ENCODE peak calls at places on chromosomes 1 and 21, in nine cellular contexts. One of them, this sample, is unnamed. For H3K9me3, the result is how much of the 10 kb centered on the place peaks cover.

GRCh38 chr1:92833840-92834239 is 2.0 kb downstream of the RPL5 start:
- DNase-seq in PC-3: no peak
- DNase-seq in gastrocnemius medialis: no peak
- DNase-seq in psoas muscle: no peak
- DNase-seq in adrenal gland: no peak
- DNase-seq in SJSA1: no peak
- DNase-seq in IMR-90: no peak
- DNase-seq in tibial artery: no peak
- DNase-seq in left ventricle myocardium inferior: no peak
- DNase-seq in this sample: no peak

GRCh38 chr1:51157411-51157810 is 55.4 kb downstream of the C1orf185 start:
- DNase-seq in PC-3: no peak
- DNase-seq in gastrocnemius medialis: no peak
- DNase-seq in psoas muscle: no peak
- DNase-seq in adrenal gland: no peak
- DNase-seq in SJSA1: no peak
- DNase-seq in IMR-90: no peak
- DNase-seq in tibial artery: no peak
- DNase-seq in left ventricle myocardium inferior: no peak
- DNase-seq in this sample: no peak

GRCh38 chr1:156480411-156481192 is 20.0 kb downstream of the MEF2D start:
- DNase-seq in PC-3: no peak
- DNase-seq in gastrocnemius medialis: no peak
- DNase-seq in psoas muscle: peak
- DNase-seq in adrenal gland: peak
- DNase-seq in SJSA1: no peak
- DNase-seq in IMR-90: peak
- DNase-seq in tibial artery: no peak
- DNase-seq in left ventricle myocardium inferior: peak
- DNase-seq in this sample: peak

GRCh38 chr1:27435566-27436203 is 43.3 kb downstream of the GPR3 start:
- DNase-seq in PC-3: no peak
- DNase-seq in gastrocnemius medialis: no peak
- DNase-seq in psoas muscle: no peak
- DNase-seq in adrenal gland: no peak
- DNase-seq in SJSA1: peak
- DNase-seq in IMR-90: no peak
- DNase-seq in tibial artery: no peak
- DNase-seq in left ventricle myocardium inferior: no peak
- DNase-seq in this sample: no peak

GRCh38 chr1:182617734-182618288 is 13.6 kb upstream of the RGS16 start:
- DNase-seq in PC-3: no peak
- DNase-seq in gastrocnemius medialis: no peak
- DNase-seq in psoas muscle: no peak
- DNase-seq in adrenal gland: no peak
- DNase-seq in SJSA1: peak
- DNase-seq in IMR-90: peak
- DNase-seq in tibial artery: no peak
- DNase-seq in left ventricle myocardium inferior: no peak
- DNase-seq in this sample: no peak

GRCh38 chr21:32347887-32348450 is 44.8 kb downstream of the URB1 start:
- DNase-seq in PC-3: no peak
- DNase-seq in gastrocnemius medialis: no peak
- DNase-seq in psoas muscle: no peak
- DNase-seq in adrenal gland: no peak
- DNase-seq in SJSA1: no peak
- DNase-seq in IMR-90: no peak
- DNase-seq in tibial artery: no peak
- DNase-seq in left ventricle myocardium inferior: no peak
- DNase-seq in this sample: no peak

GRCh38 chr1:172582889-172583288 is 49.9 kb downstream of the SUCO start:
- DNase-seq in PC-3: peak
- DNase-seq in gastrocnemius medialis: no peak
- DNase-seq in psoas muscle: no peak
- DNase-seq in adrenal gland: no peak
- DNase-seq in SJSA1: no peak
- DNase-seq in IMR-90: no peak
- DNase-seq in tibial artery: no peak
- DNase-seq in left ventricle myocardium inferior: no peak
- DNase-seq in this sample: no peak

GRCh38 chr1:181936768-181937581 is 124.5 kb downstream of the ZNF648 start:
- DNase-seq in PC-3: peak
- DNase-seq in gastrocnemius medialis: no peak
- DNase-seq in psoas muscle: no peak
- DNase-seq in adrenal gland: peak
- DNase-seq in SJSA1: peak
- DNase-seq in IMR-90: no peak
- DNase-seq in tibial artery: no peak
- DNase-seq in left ventricle myocardium inferior: no peak
- DNase-seq in this sample: peak

GRCh38 chr21:35384375-35384774 is 335.3 kb upstream of the RUNX1 start:
- DNase-seq in PC-3: no peak
- DNase-seq in gastrocnemius medialis: no peak
- DNase-seq in psoas muscle: no peak
- DNase-seq in adrenal gland: no peak
- DNase-seq in SJSA1: no peak
- DNase-seq in IMR-90: no peak
- DNase-seq in tibial artery: no peak
- DNase-seq in left ventricle myocardium inferior: no peak
- DNase-seq in this sample: no peak

DNA sequence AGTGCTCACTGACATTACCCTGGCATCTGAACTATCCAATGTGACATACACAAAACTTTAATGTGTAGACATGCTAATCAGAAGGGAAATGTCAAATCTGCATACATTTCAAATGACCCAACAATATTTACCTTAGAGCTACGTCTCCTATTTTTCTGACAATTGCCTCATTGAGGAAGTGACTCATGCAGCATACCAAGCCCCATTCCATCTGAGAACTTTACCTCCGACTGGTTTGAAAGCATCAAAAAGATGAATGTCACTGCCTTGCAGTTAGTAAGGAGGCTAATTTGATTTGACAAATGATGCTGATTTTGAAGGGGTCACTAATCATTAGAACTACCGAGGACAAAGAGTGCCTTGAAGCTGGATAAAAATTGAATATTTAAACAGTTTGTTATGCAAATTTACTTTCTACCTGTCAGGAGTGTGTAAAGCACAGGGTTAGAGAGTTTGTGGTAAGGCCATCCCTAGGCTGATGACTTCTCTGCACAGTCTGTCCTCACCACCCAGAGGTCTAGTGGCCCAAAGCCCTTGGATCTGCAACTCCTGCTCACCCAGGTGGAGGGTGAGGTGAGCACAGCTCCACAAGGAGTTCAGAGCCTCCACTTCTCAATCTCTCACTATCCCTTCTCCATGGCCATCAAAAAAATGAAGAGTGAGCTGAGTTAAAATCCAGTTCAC is 500.3 kb upstream of the C1orf87 start:
- DNase-seq in PC-3: peak
- DNase-seq in gastrocnemius medialis: no peak
- DNase-seq in psoas muscle: no peak
- DNase-seq in adrenal gland: no peak
- DNase-seq in SJSA1: peak
- DNase-seq in IMR-90: no peak
- DNase-seq in tibial artery: no peak
- DNase-seq in left ventricle myocardium inferior: no peak
- DNase-seq in this sample: no peak
- H3K4me3 ChIP-seq in PC-3: peak
- H3K4me3 ChIP-seq in gastrocnemius medialis: no peak
- H3K4me3 ChIP-seq in psoas muscle: no peak
- H3K4me3 ChIP-seq in adrenal gland: no peak
- H3K4me3 ChIP-seq in SJSA1: no peak
- H3K4me3 ChIP-seq in IMR-90: no peak
- H3K4me3 ChIP-seq in tibial artery: no peak
- H3K4me3 ChIP-seq in left ventricle myocardium inferior: no peak
- H3K4me3 ChIP-seq in this sample: no peak

GRCh38 chr21:8990326-8991087 is 1530.9 kb upstream of the TPTE start:
- DNase-seq in PC-3: peak
- DNase-seq in gastrocnemius medialis: no peak
- DNase-seq in psoas muscle: no peak
- DNase-seq in adrenal gland: no peak
- DNase-seq in SJSA1: no peak
- DNase-seq in IMR-90: no peak
- DNase-seq in tibial artery: no peak
- DNase-seq in left ventricle myocardium inferior: no peak
- DNase-seq in this sample: no peak

GRCh38 chr21:8991968-8992621 is 1529.3 kb upstream of the TPTE start:
- DNase-seq in PC-3: peak
- DNase-seq in gastrocnemius medialis: no peak
- DNase-seq in psoas muscle: no peak
- DNase-seq in adrenal gland: no peak
- DNase-seq in SJSA1: no peak
- DNase-seq in IMR-90: no peak
- DNase-seq in tibial artery: no peak
- DNase-seq in left ventricle myocardium inferior: no peak
- DNase-seq in this sample: no peak

GRCh38 chr21:8992731-8993174 is 1528.6 kb upstream of the TPTE start:
- DNase-seq in PC-3: peak
- DNase-seq in gastrocnemius medialis: no peak
- DNase-seq in psoas muscle: peak
- DNase-seq in adrenal gland: no peak
- DNase-seq in SJSA1: no peak
- DNase-seq in IMR-90: no peak
- DNase-seq in tibial artery: no peak
- DNase-seq in left ventricle myocardium inferior: no peak
- DNase-seq in this sample: no peak

GRCh38 chr21:8989883-8990325 is 1531.5 kb upstream of the TPTE start:
- DNase-seq in PC-3: peak
- DNase-seq in gastrocnemius medialis: no peak
- DNase-seq in psoas muscle: no peak
- DNase-seq in adrenal gland: no peak
- DNase-seq in SJSA1: no peak
- DNase-seq in IMR-90: no peak
- DNase-seq in tibial artery: no peak
- DNase-seq in left ventricle myocardium inferior: no peak
- DNase-seq in this sample: no peak

GRCh38 chr21:8991088-8991907 is 1530.1 kb upstream of the TPTE start:
- DNase-seq in PC-3: peak
- DNase-seq in gastrocnemius medialis: no peak
- DNase-seq in psoas muscle: no peak
- DNase-seq in adrenal gland: no peak
- DNase-seq in SJSA1: no peak
- DNase-seq in IMR-90: no peak
- DNase-seq in tibial artery: no peak
- DNase-seq in left ventricle myocardium inferior: no peak
- DNase-seq in this sample: no peak
- H3K9me3 ChIP-seq in PC-3: under half
- H3K9me3 ChIP-seq in gastrocnemius medialis: under half
- H3K9me3 ChIP-seq in psoas muscle: under half
- H3K9me3 ChIP-seq in adrenal gland: under half
- H3K9me3 ChIP-seq in SJSA1: under half
- H3K9me3 ChIP-seq in IMR-90: under half
- H3K9me3 ChIP-seq in tibial artery: under half
- H3K9me3 ChIP-seq in left ventricle myocardium inferior: under half
- H3K9me3 ChIP-seq in this sample: under half

GRCh38 chr1:232576537-232576936 is 53.4 kb downstream of the SIPA1L2 start:
- DNase-seq in PC-3: no peak
- DNase-seq in gastrocnemius medialis: no peak
- DNase-seq in psoas muscle: no peak
- DNase-seq in adrenal gland: no peak
- DNase-seq in SJSA1: no peak
- DNase-seq in IMR-90: no peak
- DNase-seq in tibial artery: no peak
- DNase-seq in left ventricle myocardium inferior: no peak
- DNase-seq in this sample: no peak

GRCh38 chr1:232578681-232579195 is 51.2 kb downstream of the SIPA1L2 start:
- DNase-seq in PC-3: peak
- DNase-seq in gastrocnemius medialis: no peak
- DNase-seq in psoas muscle: no peak
- DNase-seq in adrenal gland: no peak
- DNase-seq in SJSA1: peak
- DNase-seq in IMR-90: no peak
- DNase-seq in tibial artery: no peak
- DNase-seq in left ventricle myocardium inferior: no peak
- DNase-seq in this sample: no peak

GRCh38 chr1:232575524-232576040 is 54.4 kb downstream of the SIPA1L2 start:
- DNase-seq in PC-3: peak
- DNase-seq in gastrocnemius medialis: no peak
- DNase-seq in psoas muscle: no peak
- DNase-seq in adrenal gland: no peak
- DNase-seq in SJSA1: no peak
- DNase-seq in IMR-90: peak
- DNase-seq in tibial artery: no peak
- DNase-seq in left ventricle myocardium inferior: no peak
- DNase-seq in this sample: no peak

GRCh38 chr1:232579461-232579860 is 50.5 kb downstream of the SIPA1L2 start:
- DNase-seq in PC-3: no peak
- DNase-seq in gastrocnemius medialis: no peak
- DNase-seq in psoas muscle: no peak
- DNase-seq in adrenal gland: no peak
- DNase-seq in SJSA1: no peak
- DNase-seq in IMR-90: no peak
- DNase-seq in tibial artery: no peak
- DNase-seq in left ventricle myocardium inferior: no peak
- DNase-seq in this sample: no peak

DNA sequence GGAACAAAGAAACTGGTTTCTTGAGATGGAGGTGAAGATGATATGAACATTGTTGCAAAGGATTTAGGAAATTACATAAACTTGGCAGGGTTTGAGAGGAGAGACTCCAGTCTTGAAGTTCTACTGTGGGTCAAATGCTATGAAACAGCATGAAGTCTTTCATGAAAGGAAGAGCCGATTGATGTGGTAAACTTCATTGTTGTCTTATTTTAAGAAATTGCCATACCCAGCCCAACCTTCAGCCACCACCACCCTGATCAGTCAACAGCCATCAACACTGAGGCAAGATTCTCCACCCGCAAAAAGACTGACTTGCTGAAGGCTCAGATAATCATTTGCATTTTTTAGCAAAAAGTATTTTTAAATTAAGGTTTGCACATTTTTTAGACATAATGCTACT is 52.1 kb downstream of the SIPA1L2 start:
- DNase-seq in PC-3: no peak
- DNase-seq in gastrocnemius medialis: no peak
- DNase-seq in psoas muscle: no peak
- DNase-seq in adrenal gland: no peak
- DNase-seq in SJSA1: no peak
- DNase-seq in IMR-90: no peak
- DNase-seq in tibial artery: no peak
- DNase-seq in left ventricle myocardium inferior: no peak
- DNase-seq in this sample: no peak
- H3K4me3 ChIP-seq in PC-3: no peak
- H3K4me3 ChIP-seq in gastrocnemius medialis: no peak
- H3K4me3 ChIP-seq in psoas muscle: no peak
- H3K4me3 ChIP-seq in adrenal gland: no peak
- H3K4me3 ChIP-seq in SJSA1: no peak
- H3K4me3 ChIP-seq in IMR-90: no peak
- H3K4me3 ChIP-seq in tibial artery: no peak
- H3K4me3 ChIP-seq in left ventricle myocardium inferior: no peak
- H3K4me3 ChIP-seq in this sample: no peak

DNA sequence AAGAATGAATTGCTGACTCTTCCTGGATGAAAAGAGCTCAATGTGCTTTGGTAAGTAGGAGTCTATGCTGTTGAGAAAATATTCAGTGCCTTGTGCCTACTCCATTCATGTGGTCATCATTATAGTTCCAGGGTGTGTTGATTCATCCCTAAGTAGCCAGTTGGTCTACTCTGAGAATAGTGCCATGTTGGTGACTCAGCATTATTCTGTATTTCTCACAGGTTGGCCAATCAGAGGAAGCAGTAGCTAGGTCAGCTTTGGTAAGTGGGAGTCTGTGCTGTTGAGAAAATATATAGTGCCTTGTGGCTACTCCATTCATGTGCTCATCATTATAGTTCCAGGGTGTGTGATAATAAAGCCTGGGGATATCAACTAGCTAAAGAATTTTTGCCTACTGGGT is 397.3 kb downstream of the AGBL4 start:
- DNase-seq in PC-3: peak
- DNase-seq in gastrocnemius medialis: no peak
- DNase-seq in psoas muscle: no peak
- DNase-seq in adrenal gland: no peak
- DNase-seq in SJSA1: no peak
- DNase-seq in IMR-90: no peak
- DNase-seq in tibial artery: no peak
- DNase-seq in left ventricle myocardium inferior: no peak
- DNase-seq in this sample: no peak
- H3K9me3 ChIP-seq in PC-3: under half
- H3K9me3 ChIP-seq in gastrocnemius medialis: under half
- H3K9me3 ChIP-seq in psoas muscle: under half
- H3K9me3 ChIP-seq in adrenal gland: under half
- H3K9me3 ChIP-seq in SJSA1: under half
- H3K9me3 ChIP-seq in IMR-90: under half
- H3K9me3 ChIP-seq in tibial artery: under half
- H3K9me3 ChIP-seq in left ventricle myocardium inferior: under half
- H3K9me3 ChIP-seq in this sample: under half

This sample was measured in stomach.